ENCODE peak calls at places on chromosomes 5 and 9, in seven cellular contexts. N is activated naive CD4-positive, alpha-beta T cell; Y is central memory CD8-positive, alpha-beta T cell; P is GM12865; E is HTR-8/SVneo; G is CD4-positive, CD25-positive, alpha-beta regulatory T cell; O is kidney glomerular epithelial cell. B is an unnamed sample.

GRCh38 chr9:114611516-114612271 is 603 bp downstream of the TMEM268 start:
- DNase-seq in P (peak; percentile 66), O (peak; percentile 38), Y (no peak), E (peak; percentile 67), G (no peak), N (peak; percentile 45), B (peak; percentile 4)

GRCh38 chr5:27220752-27221151 is 182.4 kb upstream of the CDH9 start:
- DNase-seq in N (no peak), P (no peak), E (no peak), Y (no peak), O (no peak), G (no peak), B (no peak)

GRCh38 chr5:15538516-15538915 is 38.5 kb downstream of the FBXL7 start:
- DNase-seq in E (no peak), Y (no peak), N (no peak), O (no peak), P (no peak), G (no peak), B (no peak)

GRCh38 chr5:125237026-125237425 is 490.6 kb upstream of the ZNF608 start:
- DNase-seq in P (no peak), E (no peak), Y (no peak), O (no peak), N (no peak), G (no peak), B (no peak)

GRCh38 chr9:106675780-106676179 is 187.2 kb upstream of the ZNF462 start:
- DNase-seq in Y (no peak), E (no peak), O (no peak), N (no peak), G (no peak), P (no peak), B (no peak)

GRCh38 chr9:84238652-84239051 is 101.9 kb downstream of the SLC28A3 start:
- DNase-seq in G (no peak), N (no peak), Y (no peak), O (no peak), P (no peak), E (no peak), B (no peak)

GRCh38 chr5:55534436-55535198 is at the start of gene PLPP1:
- DNase-seq in P (peak; percentile 82), G (peak; percentile 79), Y (peak; percentile 70), E (peak; percentile 92), N (peak; percentile 63), O (peak; percentile 80), B (peak; percentile 76)

GRCh38 chr9:116572095-116572748 is 114.9 kb upstream of the TRIM32 start:
- DNase-seq in P (peak; percentile 65), E (peak; percentile 83), O (peak; percentile 75), N (no peak), G (no peak), Y (no peak), B (no peak)

GRCh38 chr9:104091028-104091590 is 3.0 kb upstream of the SMC2 start:
- DNase-seq in G (no peak), O (no peak), E (no peak), P (no peak), Y (no peak), N (no peak), B (no peak)

GRCh38 chr5:58153255-58153654 is 306.6 kb downstream of the PLK2 start:
- DNase-seq in O (no peak), G (no peak), Y (no peak), N (no peak), P (no peak), E (no peak), B (no peak)

GRCh38 chr9:35711501-35712428 is 20.2 kb downstream of the TLN1 start:
- DNase-seq in N (no peak), P (peak; percentile 46), O (no peak), G (no peak), E (no peak), Y (no peak), B (no peak)

GRCh38 chr5:16855475-16855874 is 80.6 kb downstream of the MYO10 start:
- DNase-seq in O (no peak), P (no peak), N (no peak), G (no peak), Y (no peak), E (no peak), B (peak; percentile 38)

B was measured in NCI-H187.